ENCODE peak calls at places on chromosomes 16 and 17, in nine cellular contexts. U is Panc1; G is caudate nucleus; V is HuH-7; H is hippocampal formation; Z is HTR-8/SVneo; L is T-helper 1 cell; E is activated CD4-positive, CD25-positive, alpha-beta regulatory T cell; S is stimulated activated CD4-positive, alpha-beta T cell treated with anti-CD3 and anti-CD28 coated beads, Interleukin-4, amount 100 ng/mL, for 4 hours. X is an unnamed sample.

GRCh38 chr16:47143329-47143676 is 442 bp downstream of the NETO2 start:
- DNase-seq in L (peak), U (no peak), H (no peak), S (peak), E (peak), V (peak), Z (peak), G (no peak), X (peak)

GRCh38 chr16:89842471-89843408 is 14.5 kb downstream of the SPIRE2 start:
- DNase-seq in E (no peak), S (no peak), U (no peak), G (no peak), V (no peak), H (no peak), Z (peak), L (no peak), X (no peak)

GRCh38 chr17:10050597-10051101 is 145.6 kb upstream of the RCVRN start:
- DNase-seq in U (no peak), Z (no peak), V (no peak), S (no peak), E (no peak), H (no peak), L (no peak), G (no peak), X (no peak)

GRCh38 chr17:81471804-81472456 is 40.7 kb downstream of the ACTG1 start:
- DNase-seq in S (no peak), L (no peak), H (peak), V (peak), Z (peak), E (no peak), G (no peak), U (no peak), X (peak)

GRCh38 chr16:56195151-56195550 is 3.9 kb downstream of the GNAO1 start:
- DNase-seq in E (no peak), V (no peak), G (no peak), S (no peak), H (peak), Z (no peak), L (no peak), U (no peak), X (no peak)

GRCh38 chr17:79033741-79034501 is 10.0 kb downstream of the C1QTNF1 start:
- DNase-seq in S (no peak), L (no peak), G (no peak), U (no peak), Z (no peak), E (no peak), V (no peak), H (peak), X (no peak)

GRCh38 chr16:84985079-84986065 is 26.0 kb downstream of the ZDHHC7 start:
- DNase-seq in Z (peak), G (no peak), U (no peak), L (no peak), S (no peak), H (no peak), E (no peak), V (no peak), X (no peak)

GRCh38 chr16:11692651-11693050 is 24.4 kb downstream of the SNN start:
- DNase-seq in E (no peak), G (no peak), U (no peak), H (no peak), Z (no peak), L (no peak), V (no peak), S (no peak), X (no peak)

GRCh38 chr16:77692612-77693011 is 29.7 kb upstream of the NUDT7 start:
- DNase-seq in L (no peak), E (no peak), H (no peak), G (no peak), U (no peak), S (no peak), V (no peak), Z (no peak), X (no peak)

X was measured in HCT116.